ENCODE peak calls at places on chromosomes 12 and 14, in four cellular contexts. N, L, D and X are unnamed samples.

GRCh38 chr12:109680521-109681030 is 33.0 kb upstream of the FAM222A start:
- DNase-seq in N (no peak), L (peak; percentile 25), D (no peak), X (no peak)

GRCh38 chr12:5172886-5173285 is 129.2 kb downstream of the KCNA5 start:
- DNase-seq in N (no peak), L (no peak), D (no peak), X (no peak)

GRCh38 chr12:89983622-89984021 is 275.0 kb upstream of the ATP2B1 start:
- DNase-seq in N (no peak), L (no peak), D (no peak), X (peak; percentile 27)

GRCh38 chr14:35399083-35399807 is 5.3 kb downstream of the NFKBIA start:
- DNase-seq in N (no peak), L (no peak), D (no peak), X (no peak)

GRCh38 chr12:65881965-65882413 is 57.7 kb downstream of the HMGA2 start:
- DNase-seq in N (no peak), L (no peak), D (no peak), X (peak; percentile 89)

GRCh38 chr12:57454566-57455373 is at the start of gene INHBE:
- DNase-seq in N (peak; percentile 82), L (peak; percentile 92), D (no peak), X (peak; percentile 79)

GRCh38 chr12:132487311-132487741 is 2.6 kb upstream of the FBRSL1 start:
- DNase-seq in N (no peak), L (no peak), D (no peak), X (no peak)

GRCh38 chr14:64682173-64682710 is 22.0 kb upstream of the PLEKHG3 start:
- DNase-seq in N (peak; percentile 28), L (no peak), D (no peak), X (peak; percentile 33)

GRCh38 chr12:97758102-97758501 is 295.5 kb downstream of the RMST start:
- DNase-seq in N (no peak), L (no peak), D (no peak), X (no peak)

GRCh38 chr12:50050410-50051280 is 6.8 kb upstream of the ASIC1 start:
- DNase-seq in N (no peak), L (peak; percentile 46), D (no peak), X (peak; percentile 98)

GRCh38 chr12:7061596-7061995 is 1.1 kb downstream of the C1S start:
- DNase-seq in N (no peak), L (peak; percentile 40), D (no peak), X (no peak)

GRCh38 chr12:27595231-27595642 is 71.2 kb downstream of the PPFIBP1 start:
- DNase-seq in N (peak; percentile 45), L (peak; percentile 10), D (no peak), X (no peak)

GRCh38 chr12:63977441-63977840 is 132.9 kb downstream of the SRGAP1 start:
- DNase-seq in N (no peak), L (no peak), D (no peak), X (no peak)

GRCh38 chr12:53207042-53207441 is at the start of gene ITGB7:
- DNase-seq in N (no peak), L (no peak), D (peak; percentile 64), X (peak; percentile 76)

GRCh38 chr12:5088586-5089264 is 45.0 kb downstream of the KCNA5 start:
- DNase-seq in N (peak; percentile 64), L (no peak), D (no peak), X (no peak)

GRCh38 chr14:59120931-59121330 is 67.5 kb upstream of the DAAM1 start:
- DNase-seq in N (no peak), L (no peak), D (no peak), X (no peak)

GRCh38 chr12:30707628-30708342 is 12.1 kb upstream of the IPO8 start:
- DNase-seq in N (no peak), L (no peak), D (no peak), X (peak; percentile 48)

GRCh38 chr12:119803391-119803791 is 73.7 kb downstream of the CIT start:
- DNase-seq in N (no peak), L (no peak), D (no peak), X (no peak)

GRCh38 chr14:50533806-50534205 is 1.4 kb upstream of the MAP4K5 start:
- DNase-seq in N (no peak), L (no peak), D (no peak), X (peak; percentile 25)

GRCh38 chr12:17028348-17028747 is 422.4 kb upstream of the LMO3 start:
- DNase-seq in N (peak; percentile 29), L (no peak), D (no peak), X (peak; percentile 2)

DNA sequence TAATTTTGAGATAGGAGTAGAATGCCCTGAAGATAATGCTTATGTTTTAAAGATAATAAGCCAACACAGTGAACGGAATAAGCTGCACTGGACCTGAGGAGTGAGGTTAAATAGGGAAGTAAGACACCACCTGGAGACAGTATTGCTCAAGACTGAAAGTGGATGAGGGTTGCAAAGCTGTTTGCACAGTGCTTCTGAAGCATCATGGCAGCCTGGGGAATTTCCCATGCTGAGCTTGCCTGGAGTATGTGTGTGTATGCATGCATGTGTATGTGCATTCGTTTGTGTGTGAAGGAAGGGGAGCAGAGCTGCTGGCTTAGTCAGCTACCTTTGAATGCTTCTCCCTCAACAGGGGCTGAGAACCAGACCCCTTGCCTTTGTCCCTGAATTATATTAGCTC is 35.8 kb downstream of the BHLHE41 start:
- DNase-seq in N (no peak), L (no peak), D (peak; percentile 67), X (peak; percentile 52)
- TF ChIP-seq MYC in N (no peak), L (no peak), D (no peak), X (no peak)

DNA sequence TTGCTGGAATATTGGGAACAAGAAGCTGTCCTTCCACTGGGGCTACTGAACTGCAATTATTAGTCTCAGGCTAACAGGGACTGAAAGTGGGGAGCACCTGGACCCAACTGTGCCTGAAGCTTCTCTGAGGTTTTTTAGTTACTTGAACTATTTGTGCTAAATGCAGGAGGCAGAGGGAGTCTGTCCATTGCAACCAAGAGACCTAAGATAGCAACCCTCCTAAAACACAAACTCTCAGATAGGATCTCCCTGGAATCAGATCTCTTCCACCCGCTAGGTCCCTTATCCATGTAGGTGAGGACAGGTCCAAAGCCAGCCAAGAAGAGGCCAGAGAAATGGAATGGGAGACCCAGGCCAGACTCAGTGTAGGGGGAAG is 58.1 kb downstream of the NCOR2 start:
- DNase-seq in N (no peak), L (no peak), D (no peak), X (no peak)
- TF ChIP-seq MAX in N (no peak), L (no peak), D (no peak), X (no peak)

GRCh38 chr14:87483651-87484260 is 509.2 kb downstream of the GALC start:
- DNase-seq in N (no peak), L (no peak), D (no peak), X (no peak)
- TF ChIP-seq MYC in N (no peak), L (no peak), D (no peak), X (no peak)

DNA sequence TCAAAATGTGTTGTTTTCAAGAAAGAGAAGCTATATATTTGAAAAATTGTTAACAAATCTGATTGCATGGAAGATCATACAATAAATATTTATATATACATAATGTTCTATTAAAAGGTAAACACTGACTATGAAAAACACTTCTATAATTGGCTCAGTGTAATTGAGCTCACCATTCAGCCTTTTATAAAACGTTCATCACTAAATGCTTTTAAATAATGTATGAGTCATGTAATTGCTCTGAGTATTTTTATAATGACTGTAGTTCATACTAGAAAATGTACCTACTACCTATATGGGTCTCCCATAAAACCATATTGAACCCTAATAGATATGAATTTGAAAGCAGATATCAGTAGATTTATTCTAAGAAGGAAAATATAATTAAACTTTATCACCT is 240.4 kb upstream of the MGAT4C start:
- DNase-seq in N (no peak), L (no peak), D (no peak), X (no peak)
- TF ChIP-seq MAX in N (no peak), L (no peak), D (no peak), X (no peak)

GRCh38 chr12:32151552-32151951 is 44.9 kb downstream of the BICD1 start:
- DNase-seq in N (no peak), L (no peak), D (no peak), X (no peak)
- TF ChIP-seq MYC in N (no peak), L (no peak), D (no peak), X (no peak)

DNA sequence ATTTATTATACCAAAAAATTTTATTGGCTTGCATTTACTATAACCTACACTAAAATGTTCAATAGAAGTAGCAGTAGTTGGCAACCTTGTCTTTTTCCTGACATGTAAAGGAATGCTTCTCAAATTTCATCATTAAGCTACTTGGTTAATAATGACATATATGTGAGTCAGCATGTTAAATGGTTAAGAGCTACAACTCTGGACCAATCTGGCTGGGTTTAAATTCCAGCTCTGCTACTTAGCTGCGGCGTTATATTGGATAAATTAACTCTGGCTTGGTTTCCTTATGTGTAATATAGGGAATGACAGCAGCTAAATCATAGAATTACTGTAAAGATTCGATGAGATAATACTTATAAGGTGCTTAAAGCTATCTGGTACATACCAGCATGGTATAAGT is 53.7 kb upstream of the OTOGL start:
- DNase-seq in N (no peak), L (no peak), D (no peak), X (no peak)
- TF ChIP-seq MAX in N (no peak), L (no peak), D (no peak), X (no peak)

GRCh38 chr14:94935901-94936300 is 166.0 kb upstream of the GSC start:
- DNase-seq in N (no peak), L (no peak), D (no peak), X (no peak)

GRCh38 chr14:94933411-94933964 is 163.6 kb upstream of the GSC start:
- DNase-seq in N (no peak), L (no peak), D (no peak), X (no peak)

GRCh38 chr14:94938016-94938415 is 168.1 kb upstream of the GSC start:
- DNase-seq in N (no peak), L (no peak), D (no peak), X (no peak)

GRCh38 chr14:94936901-94937321 is 167.0 kb upstream of the GSC start:
- DNase-seq in N (no peak), L (no peak), D (no peak), X (no peak)

DNA sequence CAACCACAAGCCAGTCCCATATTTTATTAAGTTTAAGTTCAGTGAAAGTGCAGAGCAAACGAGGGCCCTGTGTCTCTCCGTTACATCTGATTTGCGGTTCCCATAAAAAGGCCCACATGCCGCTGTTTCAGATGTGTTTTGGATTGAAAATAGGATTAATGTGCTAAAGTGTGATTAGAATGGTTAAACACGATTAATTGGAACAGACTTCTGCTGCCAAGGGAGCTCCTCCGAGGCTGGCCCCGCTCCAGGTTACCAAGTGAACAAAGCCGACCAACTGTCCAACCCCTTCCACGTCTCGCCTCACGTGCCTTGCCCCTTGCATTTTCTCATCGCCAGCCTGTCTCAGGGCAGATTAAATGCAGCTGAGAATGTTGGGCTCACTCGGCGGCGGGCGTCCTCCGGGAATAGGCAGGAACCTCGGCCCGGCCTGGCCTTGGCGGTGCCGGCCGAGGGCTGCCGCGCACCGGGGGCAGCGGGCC is 166.5 kb upstream of the GSC start:
- DNase-seq in N (no peak), L (no peak), D (no peak), X (no peak)
- TF ChIP-seq MYC in N (no peak), L (no peak), D (no peak), X (no peak)

DNA sequence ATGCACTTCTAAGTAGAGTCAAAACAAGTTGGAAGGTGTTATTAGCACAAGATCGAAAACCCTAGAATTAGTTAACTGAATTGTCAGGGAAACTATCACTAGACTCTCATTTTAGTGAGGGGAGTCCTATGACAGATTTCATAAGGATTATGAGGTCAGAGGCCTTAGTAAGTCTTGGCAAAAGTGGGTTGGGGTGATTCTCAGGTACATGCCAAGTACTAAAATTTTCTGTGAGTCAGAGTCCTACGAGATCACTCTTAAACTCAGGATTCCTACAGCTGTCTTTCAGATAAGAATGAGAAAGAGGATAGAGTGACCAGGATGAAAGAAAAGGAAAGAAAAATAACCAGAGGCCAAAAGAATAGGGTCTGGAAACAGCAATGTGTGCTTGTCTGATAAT is 50.8 kb upstream of the BBS10 start:
- DNase-seq in N (no peak), L (no peak), D (no peak), X (no peak)
- TF ChIP-seq MAX in N (no peak), L (no peak), D (no peak), X (no peak)

GRCh38 chr12:3342051-3342450 is 149.0 kb upstream of the PRMT8 start:
- DNase-seq in N (peak; percentile 22), L (no peak), D (no peak), X (peak; percentile 32)
- TF ChIP-seq MYC in N (no peak), L (no peak), D (no peak), X (no peak)